ENCODE peak calls at places on chromosomes 1 and 21, in six cellular contexts. Q is GM12878, G is A549, P is K562, A is HepG2, C is endothelial cell of umbilical vein. U is an unnamed sample.

GRCh38 chr21:29248124-29248523 is 50.6 kb upstream of the BACH1 start:
- DNase-seq in C (no peak), G (no peak), Q (no peak), P (no peak), A (no peak), U (no peak)

GRCh38 chr1:245704765-245705164 is 550.0 kb downstream of the KIF26B start:
- DNase-seq in C (no peak), G (no peak), Q (no peak), A (no peak), P (no peak), U (peak; percentile 50)

GRCh38 chr1:234755449-234755863 is 145.5 kb upstream of the IRF2BP2 start:
- DNase-seq in Q (no peak), A (no peak), P (no peak), G (no peak), C (no peak), U (peak; percentile 92)

GRCh38 chr1:44031900-44032817 is 897 bp upstream of the SLC6A9 start:
- DNase-seq in G (no peak), Q (no peak), P (no peak), C (no peak), A (no peak), U (no peak)

GRCh38 chr1:97379387-97380075 is 541.3 kb downstream of the DPYD start:
- DNase-seq in Q (no peak), G (no peak), C (no peak), A (no peak), P (no peak), U (no peak)

GRCh38 chr1:10082785-10083479 is 50.2 kb downstream of the UBE4B start:
- DNase-seq in Q (no peak), P (no peak), A (no peak), G (no peak), C (no peak), U (no peak)

GRCh38 chr1:36382669-36383068 is 3.1 kb downstream of the STK40 start:
- DNase-seq in Q (no peak), G (no peak), P (no peak), C (no peak), A (no peak), U (no peak)

GRCh38 chr21:41362605-41363369 is 960 bp downstream of the MX2 start:
- DNase-seq in A (no peak), Q (no peak), P (no peak), G (no peak), C (no peak), U (no peak)

GRCh38 chr1:200867018-200867811 is 5.6 kb upstream of the GPR25 start:
- DNase-seq in Q (no peak), A (no peak), C (no peak), P (no peak), G (no peak), U (no peak)

GRCh38 chr21:27513825-27514224 is 546.9 kb upstream of the ADAMTS5 start:
- DNase-seq in P (no peak), C (peak; percentile 11), G (no peak), A (no peak), Q (no peak), U (no peak)

GRCh38 chr1:18541046-18541795 is 60.5 kb downstream of the KLHDC7A start:
- DNase-seq in G (no peak), C (no peak), P (no peak), Q (no peak), A (no peak), U (no peak)

GRCh38 chr21:46113497-46114176 is 15.7 kb downstream of the COL6A2 start:
- DNase-seq in P (no peak), A (no peak), C (no peak), Q (no peak), G (no peak), U (no peak)

GRCh38 chr1:225746361-225747179 is 31.1 kb upstream of the SRP9 start:
- DNase-seq in A (peak; percentile 85), C (peak; percentile 87), P (no peak), Q (no peak), G (peak; percentile 89), U (no peak)

GRCh38 chr1:67685558-67686271 is 714 bp downstream of the GADD45A start:
- DNase-seq in Q (no peak), C (peak; percentile 52), P (peak; percentile 65), G (peak; percentile 27), A (no peak), U (peak; percentile 70)

GRCh38 chr1:78177708-78178270 is 132.0 kb downstream of the GIPC2 start:
- DNase-seq in P (no peak), C (no peak), Q (no peak), G (no peak), A (no peak), U (no peak)

GRCh38 chr1:183238071-183238470 is 52.0 kb downstream of the LAMC2 start:
- DNase-seq in G (no peak), C (peak; percentile 31), P (no peak), Q (no peak), A (no peak), U (no peak)

GRCh38 chr1:1153874-1154273 is 19.8 kb upstream of the TTLL10 start:
- DNase-seq in C (no peak), A (peak; percentile 43), Q (no peak), P (no peak), G (no peak), U (no peak)

GRCh38 chr1:15272009-15272781 is 25.2 kb downstream of the FHAD1 start:
- DNase-seq in C (peak; percentile 72), P (peak; percentile 77), Q (no peak), A (peak; percentile 82), G (peak; percentile 71), U (peak; percentile 73)

GRCh38 chr1:44723496-44724407 is 7.2 kb downstream of the RNU5D-1 start:
- DNase-seq in G (no peak), C (no peak), Q (peak; percentile 66), P (no peak), A (no peak), U (peak; percentile 97)

GRCh38 chr1:109274533-109275476 is 8.1 kb downstream of the PSRC1 start:
- DNase-seq in C (no peak), G (peak; percentile 94), P (peak; percentile 61), A (peak; percentile 93), Q (no peak), U (no peak)

GRCh38 chr21:36437745-36438128 is 42.2 kb downstream of the CLDN14 start:
- DNase-seq in A (no peak), G (peak; percentile 78), Q (no peak), P (peak; percentile 17), C (peak; percentile 74), U (peak; percentile 75)

GRCh38 chr1:180954766-180955165 is 42.1 kb downstream of the KIAA1614 start:
- DNase-seq in A (no peak), P (no peak), G (no peak), C (no peak), Q (no peak), U (no peak)

GRCh38 chr1:55635856-55636255 is 420.7 kb upstream of the USP24 start:
- DNase-seq in G (no peak), C (no peak), Q (no peak), A (no peak), P (no peak), U (no peak)

GRCh38 chr1:55632058-55632457 is 416.9 kb upstream of the USP24 start:
- DNase-seq in G (peak; percentile 35), C (peak; percentile 3), Q (no peak), A (no peak), P (no peak), U (no peak)

GRCh38 chr1:55632906-55633305 is 417.7 kb upstream of the USP24 start:
- DNase-seq in A (no peak), P (no peak), G (no peak), Q (no peak), C (no peak), U (no peak)

GRCh38 chr1:55634516-55634915 is 419.4 kb upstream of the USP24 start:
- DNase-seq in G (no peak), A (no peak), P (no peak), Q (no peak), C (no peak), U (no peak)

GRCh38 chr1:55631508-55631907 is 416.3 kb upstream of the USP24 start:
- DNase-seq in C (no peak), A (no peak), G (no peak), P (no peak), Q (no peak), U (no peak)
- TF ChIP-seq MYC in C (no peak), A (no peak), G (no peak), P (no peak), Q (no peak), U (no peak)

DNA sequence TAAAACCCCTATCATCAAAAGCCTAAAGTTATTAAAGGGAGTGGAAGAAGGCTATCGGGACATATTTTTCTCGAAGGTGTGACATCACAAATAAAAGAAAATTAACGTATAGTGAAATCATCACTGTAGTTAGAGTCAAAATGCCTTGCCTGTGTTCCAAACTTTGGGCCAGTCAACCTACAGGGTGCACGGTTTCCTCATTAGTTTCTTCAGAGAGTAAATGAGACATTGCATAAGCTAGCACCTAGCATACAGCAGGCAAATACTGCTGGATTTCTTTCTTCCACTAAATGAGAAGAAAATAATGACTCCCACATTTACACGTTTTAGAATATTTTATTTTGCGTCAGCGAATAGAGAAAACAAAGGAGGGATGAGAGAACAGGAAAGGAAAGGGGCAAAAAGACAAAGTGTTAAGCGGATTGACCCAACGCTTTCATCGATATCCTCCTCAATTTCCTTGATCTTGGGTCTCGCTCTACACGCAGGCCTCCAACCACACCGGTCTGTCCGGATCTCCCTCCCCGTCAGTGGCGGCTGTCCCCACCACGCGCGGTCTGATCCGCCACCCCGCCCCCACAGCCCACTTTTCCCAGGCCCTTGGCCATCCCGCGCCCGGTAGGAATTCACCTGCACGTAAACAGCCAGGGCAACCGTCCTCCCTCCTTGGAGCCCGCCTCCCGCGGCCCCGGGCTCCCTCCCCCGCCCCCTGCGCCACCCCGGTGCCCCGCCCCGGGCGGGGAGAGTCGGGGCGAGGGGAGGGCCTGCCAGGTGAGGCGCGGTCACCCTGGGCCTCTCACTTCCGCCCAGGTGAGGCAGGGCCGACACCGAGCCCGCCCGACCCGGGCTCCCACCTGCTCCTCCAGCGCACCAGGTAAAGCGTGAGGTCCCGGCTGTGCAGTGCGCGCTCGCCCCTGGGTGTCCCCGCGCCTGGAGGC is at the start of gene PATJ:
- DNase-seq in P (no peak), A (peak; percentile 35), C (peak; percentile 28), G (peak; percentile 52), Q (no peak), U (no peak)
- TF ChIP-seq POLR2A in P (no peak), A (peak; percentile 67), C (no peak), G (peak; percentile 13), Q (peak; percentile 68), U (no peak)

DNA sequence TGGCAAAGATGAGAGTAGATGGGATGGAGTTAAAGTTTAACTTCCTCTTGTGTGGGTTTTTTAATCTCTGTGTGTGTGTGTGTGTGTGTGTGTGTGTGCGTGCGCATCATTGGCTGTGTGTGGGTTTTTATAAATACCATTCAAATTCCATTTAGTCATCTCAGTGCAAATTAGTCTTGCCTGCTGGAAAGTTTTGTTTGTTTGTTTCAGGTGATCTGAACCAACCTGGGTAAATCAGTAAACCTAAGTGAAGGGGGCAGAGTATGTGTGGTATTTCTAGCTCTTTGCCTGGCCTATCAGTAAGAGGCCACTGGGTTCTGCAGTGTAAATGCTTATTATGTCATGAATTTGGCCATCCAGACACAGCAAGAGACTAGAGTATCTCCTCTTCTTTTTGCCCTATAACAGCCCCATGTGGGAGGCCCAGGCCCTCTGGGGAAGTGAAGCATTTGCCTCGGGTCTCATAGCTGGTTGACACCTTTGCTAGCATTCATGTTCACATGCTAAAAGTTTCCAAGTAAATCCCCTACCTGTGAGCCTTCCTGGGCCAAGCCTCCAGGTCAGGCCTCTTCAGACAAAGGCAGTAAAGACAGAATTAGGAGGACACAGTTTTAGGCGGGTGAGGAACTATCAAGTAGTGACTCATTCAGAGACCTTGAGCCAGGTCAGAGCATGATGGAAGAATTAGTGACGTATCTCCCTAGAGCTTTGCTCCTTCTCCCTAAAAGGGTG is 14.7 kb downstream of the INTS3 start:
- DNase-seq in G (peak; percentile 39), A (peak; percentile 87), P (no peak), C (no peak), Q (peak; percentile 80), U (peak; percentile 26)
- TF ChIP-seq MYC in G (no peak), A (no peak), P (no peak), C (no peak), Q (no peak), U (no peak)

GRCh38 chr1:228320394-228320793 is 86.2 kb downstream of the TRIM11 start:
- DNase-seq in G (no peak), Q (no peak), A (no peak), C (no peak), P (no peak), U (no peak)
- TF ChIP-seq POLR2A in G (no peak), Q (no peak), A (no peak), C (no peak), P (no peak), U (no peak)